ENCODE peak calls at places on chromosomes 1 and 21, in six cellular contexts. M is endothelial cell of umbilical vein, I is right lobe of liver, Q is breast epithelium, R is uterus, X is K562. G is an unnamed sample. For H3K4me1, the result is how much of the 10 kb centered on the place peaks cover.

GRCh38 chr1:202145325-202146140 is 996 bp upstream of the ARL8A start:
- DNase-seq in X (peak), Q (no peak), I (no peak), M (peak), R (no peak), G (no peak)

GRCh38 chr1:114756949-114757454 is 782 bp downstream of the CSDE1 start:
- DNase-seq in R (peak), M (no peak), Q (no peak), X (peak), I (peak), G (peak)

GRCh38 chr1:167518331-167518700 is at the start of gene CD247:
- DNase-seq in M (no peak), Q (no peak), X (no peak), I (no peak), R (no peak), G (peak)

GRCh38 chr1:75969550-75969949 is 37.3 kb upstream of the ASB17 start:
- DNase-seq in Q (no peak), R (no peak), I (no peak), X (no peak), M (no peak), G (no peak)

GRCh38 chr1:37434292-37434907 is 40.0 kb upstream of the ZC3H12A start:
- DNase-seq in M (peak), I (peak), X (peak), Q (no peak), R (peak), G (peak)

GRCh38 chr1:98110674-98111073 is 189.8 kb upstream of the DPYD start:
- DNase-seq in R (no peak), I (no peak), X (no peak), M (no peak), Q (no peak), G (no peak)

GRCh38 chr1:35097224-35097623 is 18.0 kb downstream of the ZMYM1 start:
- DNase-seq in M (peak), R (no peak), Q (no peak), X (no peak), I (no peak), G (no peak)

GRCh38 chr1:30768830-30769718 is 11.5 kb upstream of the LAPTM5 start:
- DNase-seq in Q (no peak), R (no peak), X (peak), I (no peak), M (peak), G (no peak)

GRCh38 chr1:87956072-87956471 is 627.4 kb downstream of the LMO4 start:
- DNase-seq in M (peak), I (no peak), R (peak), Q (no peak), X (no peak), G (no peak)

GRCh38 chr1:228236744-228237143 is 28.9 kb downstream of the OBSCN start:
- DNase-seq in X (peak), Q (no peak), M (peak), R (no peak), I (no peak), G (peak)

GRCh38 chr1:192402571-192402970 is 85.8 kb downstream of the RGS21 start:
- DNase-seq in I (no peak), X (no peak), Q (no peak), M (no peak), R (no peak), G (no peak)

GRCh38 chr1:109113787-109114568 is at the start of gene ELAPOR1:
- DNase-seq in Q (peak), I (peak), R (peak), M (no peak), X (no peak), G (peak)

GRCh38 chr1:201820413-201820812 is 8.5 kb upstream of the IPO9 start:
- DNase-seq in M (no peak), Q (no peak), X (no peak), I (no peak), R (no peak), G (no peak)

GRCh38 chr1:12539705-12540579 is 78.1 kb downstream of the DHRS3 start:
- DNase-seq in M (peak), X (peak), Q (peak), I (peak), R (peak), G (peak)

GRCh38 chr1:86227026-86227425 is 70.5 kb upstream of the COL24A1 start:
- DNase-seq in M (no peak), I (no peak), R (no peak), X (no peak), Q (no peak), G (no peak)

GRCh38 chr21:41188476-41189146 is 20.7 kb downstream of the BACE2 start:
- DNase-seq in X (no peak), I (no peak), R (no peak), Q (no peak), M (no peak), G (no peak)

GRCh38 chr1:97308131-97308530 is 586.5 kb downstream of the PTBP2 start:
- DNase-seq in X (no peak), Q (no peak), I (no peak), R (no peak), M (no peak), G (no peak)

GRCh38 chr1:13775916-13776315 is 75.9 kb downstream of the PRDM2 start:
- DNase-seq in X (no peak), Q (no peak), I (no peak), M (no peak), R (no peak), G (no peak)

GRCh38 chr21:42513151-42513984 is at the start of gene SLC37A1:
- DNase-seq in X (no peak), I (peak), Q (no peak), R (no peak), M (no peak), G (peak)

GRCh38 chr1:201771466-201771865 is 57.5 kb upstream of the IPO9 start:
- DNase-seq in I (no peak), R (no peak), Q (no peak), X (no peak), M (no peak), G (no peak)

GRCh38 chr1:164886101-164886500 is 327.1 kb downstream of the PBX1 start:
- DNase-seq in X (no peak), R (no peak), Q (no peak), I (no peak), M (no peak), G (no peak)

GRCh38 chr1:245953876-245954660 is 553.0 kb downstream of the SMYD3 start:
- DNase-seq in X (no peak), I (no peak), Q (no peak), R (no peak), M (peak), G (peak)

GRCh38 chr1:7403265-7404045 is 367.6 kb upstream of the VAMP3 start:
- DNase-seq in Q (peak), X (no peak), I (no peak), R (no peak), M (no peak), G (no peak)

GRCh38 chr1:86151427-86151826 is 5.1 kb downstream of the COL24A1 start:
- DNase-seq in I (no peak), M (no peak), X (no peak), R (no peak), Q (no peak), G (no peak)

GRCh38 chr1:33586111-33586510 is 113.7 kb downstream of the ZSCAN20 start:
- DNase-seq in X (no peak), R (no peak), M (no peak), I (no peak), Q (no peak), G (no peak)

GRCh38 chr1:56153276-56153675 is 426.1 kb downstream of the PLPP3 start:
- DNase-seq in I (no peak), M (peak), X (no peak), Q (no peak), R (no peak), G (no peak)

GRCh38 chr21:46229923-46230260 is 1.3 kb upstream of the LSS start:
- DNase-seq in I (no peak), R (no peak), Q (no peak), X (no peak), M (no peak), G (no peak)

GRCh38 chr21:46227811-46228344 is 696 bp downstream of the LSS start:
- DNase-seq in R (no peak), I (no peak), X (peak), M (peak), Q (no peak), G (peak)

GRCh38 chr21:46228345-46229051 is at the start of gene LSS:
- DNase-seq in M (peak), Q (peak), X (peak), R (peak), I (peak), G (peak)

GRCh38 chr21:46226920-46227599 is 1.5 kb downstream of the LSS start:
- DNase-seq in Q (no peak), M (no peak), I (peak), R (no peak), X (peak), G (peak)

GRCh38 chr21:46229133-46229922 is 754 bp upstream of the LSS start:
- DNase-seq in Q (no peak), I (no peak), M (peak), R (peak), X (peak), G (no peak)
- TF ChIP-seq POLR2A in Q (no peak), I (no peak), M (no peak), R (no peak), X (peak), G (no peak)

GRCh38 chr1:183038333-183038876 is 15.2 kb downstream of the LAMC1 start:
- DNase-seq in Q (no peak), R (no peak), X (no peak), M (no peak), I (no peak), G (no peak)

GRCh38 chr1:183039330-183039729 is 16.1 kb downstream of the LAMC1 start:
- DNase-seq in I (no peak), R (no peak), M (no peak), Q (no peak), X (no peak), G (no peak)

GRCh38 chr1:183038913-183039312 is 15.7 kb downstream of the LAMC1 start:
- DNase-seq in Q (no peak), X (no peak), I (no peak), M (no peak), R (no peak), G (no peak)

GRCh38 chr1:183040600-183040999 is 17.4 kb downstream of the LAMC1 start:
- DNase-seq in Q (no peak), X (no peak), M (no peak), I (no peak), R (no peak), G (no peak)

GRCh38 chr1:183039985-183040447 is 16.8 kb downstream of the LAMC1 start:
- DNase-seq in Q (no peak), M (peak), X (no peak), R (no peak), I (no peak), G (no peak)
- H3K4me1 ChIP-seq in Q (under half), M (under half), X (under half), R (under half), I (under half), G (under half)

GRCh38 chr1:226733876-226734414 is 5.1 kb downstream of the ITPKB start:
- DNase-seq in X (no peak), R (no peak), I (no peak), Q (no peak), M (no peak), G (no peak)
- H3K4me3 ChIP-seq in X (no peak), R (peak), I (no peak), Q (peak), M (no peak), G (peak)

GRCh38 chr1:8864713-8865397 is 13.6 kb downstream of the ENO1 start:
- DNase-seq in Q (no peak), M (no peak), X (no peak), I (no peak), R (no peak), G (no peak)

GRCh38 chr1:8862528-8862927 is 16.0 kb downstream of the ENO1 start:
- DNase-seq in Q (no peak), X (peak), R (no peak), I (no peak), M (peak), G (no peak)

GRCh38 chr1:8860738-8861516 is 17.6 kb downstream of the ENO1 start:
- DNase-seq in M (no peak), I (no peak), R (no peak), X (no peak), Q (no peak), G (no peak)

GRCh38 chr1:8863712-8864324 is 14.7 kb downstream of the ENO1 start:
- DNase-seq in M (no peak), R (no peak), Q (no peak), I (no peak), X (no peak), G (no peak)

GRCh38 chr1:8863138-8863537 is 15.3 kb downstream of the ENO1 start:
- DNase-seq in X (no peak), R (no peak), M (no peak), I (no peak), Q (no peak), G (no peak)
- TF ChIP-seq POLR2A in X (no peak), R (no peak), M (no peak), I (no peak), Q (no peak), G (no peak)

DNA sequence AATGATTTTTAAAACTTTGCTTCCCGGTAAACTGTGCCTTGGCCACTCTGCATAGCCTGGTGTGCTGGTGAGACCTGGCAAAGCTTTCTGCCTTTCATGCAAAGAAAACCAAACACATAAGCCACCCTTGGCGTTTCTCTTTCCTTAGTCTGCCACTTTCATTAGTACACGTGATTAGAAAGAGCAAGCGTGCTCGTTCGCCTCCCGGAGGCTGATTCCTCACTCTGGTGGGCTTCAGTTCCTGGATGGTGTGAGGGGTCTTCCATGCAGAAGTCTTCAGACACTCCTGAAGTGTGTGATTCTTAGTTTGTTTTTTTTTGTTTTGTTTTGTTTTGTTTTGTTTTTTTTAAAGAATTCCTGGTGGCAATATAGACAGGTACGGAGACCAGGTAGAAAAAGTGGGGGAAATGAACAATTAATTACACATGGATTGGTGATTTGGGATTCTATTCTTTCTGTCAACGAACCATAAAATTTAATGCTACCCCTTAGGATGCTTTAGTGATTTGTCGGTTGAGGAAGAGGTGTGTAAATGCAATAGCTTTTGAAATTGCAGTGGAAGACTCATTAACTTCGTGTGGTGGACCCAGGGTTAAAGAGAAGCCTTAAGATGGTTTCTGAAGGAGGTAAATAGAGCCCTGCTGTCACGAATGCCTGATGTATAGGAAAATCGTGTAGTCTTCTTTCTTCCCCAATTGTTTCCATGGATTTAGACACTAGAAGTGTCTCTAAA is 2.1 kb downstream of the GALNT2 start:
- DNase-seq in R (no peak), M (no peak), I (no peak), Q (no peak), X (peak), G (peak)
- H3K4me1 ChIP-seq in R (under half), M (under half), I (under half), Q (under half), X (under half), G (under half)

GRCh38 chr1:173868266-173869107 is at the start of gene ZBTB37:
- DNase-seq in X (peak), R (no peak), Q (peak), I (peak), M (peak), G (peak)

GRCh38 chr1:173867753-173868265 is at the start of gene GAS5:
- DNase-seq in I (peak), X (peak), Q (peak), M (peak), R (peak), G (peak)

GRCh38 chr1:173867141-173867752 is 542 bp downstream of the GAS5 start:
- DNase-seq in M (no peak), R (peak), X (no peak), Q (no peak), I (no peak), G (no peak)

GRCh38 chr1:173865468-173866164 is 2.2 kb downstream of the GAS5 start:
- DNase-seq in X (peak), I (no peak), R (no peak), M (no peak), Q (no peak), G (no peak)

GRCh38 chr1:173866462-173866861 is 1.3 kb downstream of the GAS5 start:
- DNase-seq in X (peak), I (no peak), R (no peak), Q (no peak), M (no peak), G (no peak)
- H3K4me3 ChIP-seq in X (peak), I (peak), R (no peak), Q (peak), M (peak), G (peak)

DNA sequence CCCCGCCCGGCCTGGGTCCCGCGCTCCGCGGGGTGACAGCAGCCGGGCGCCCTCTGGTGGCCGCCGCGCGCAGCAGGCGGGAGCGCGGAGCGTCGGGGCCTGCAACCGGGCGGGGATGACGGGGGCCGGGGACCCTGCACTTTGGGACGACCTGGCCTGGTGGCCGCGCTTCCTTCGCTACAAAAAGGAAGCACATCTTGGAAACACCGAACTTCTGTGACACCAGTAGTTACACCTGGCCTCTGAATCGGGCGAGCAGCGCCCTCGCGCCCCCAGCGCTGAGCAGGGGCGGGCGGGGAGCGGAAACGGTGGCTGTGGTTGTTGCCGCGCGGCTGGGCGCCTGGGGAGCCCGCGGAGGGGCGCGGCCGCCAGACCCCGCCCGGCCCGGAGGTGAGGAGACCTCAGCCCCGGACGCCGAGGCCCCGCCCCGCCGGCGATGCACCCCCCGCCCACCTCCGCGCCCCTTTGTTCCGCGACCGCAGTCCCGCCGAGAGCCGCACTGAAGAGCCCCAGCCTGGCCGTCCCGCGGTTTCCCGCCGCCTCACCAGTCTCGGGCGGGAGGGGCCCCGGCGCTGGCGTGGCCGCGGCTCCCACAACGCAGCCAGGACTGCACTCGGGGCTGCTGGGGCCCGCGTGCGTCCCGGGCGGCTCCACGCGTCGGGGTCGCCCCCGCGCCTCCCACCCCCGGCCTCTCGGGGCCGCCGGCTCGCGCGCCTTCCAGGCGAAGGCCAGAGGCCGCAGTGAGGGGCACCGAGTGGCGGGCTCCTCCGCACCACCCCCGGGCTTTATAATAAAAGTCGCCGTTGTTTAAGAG is 59.3 kb downstream of the H3-3A start:
- DNase-seq in X (peak), I (peak), M (peak), Q (peak), R (peak), G (peak)
- TF ChIP-seq POLR2A in X (peak), I (no peak), M (no peak), Q (no peak), R (no peak), G (peak)

GRCh38 chr1:231420299-231420958 is 1.7 kb downstream of the EGLN1 start:
- DNase-seq in Q (no peak), M (peak), X (peak), I (no peak), R (no peak), G (no peak)
- H3K4me1 ChIP-seq in Q (under half), M (under half), X (under half), I (under half), R (under half), G (under half)

DNA sequence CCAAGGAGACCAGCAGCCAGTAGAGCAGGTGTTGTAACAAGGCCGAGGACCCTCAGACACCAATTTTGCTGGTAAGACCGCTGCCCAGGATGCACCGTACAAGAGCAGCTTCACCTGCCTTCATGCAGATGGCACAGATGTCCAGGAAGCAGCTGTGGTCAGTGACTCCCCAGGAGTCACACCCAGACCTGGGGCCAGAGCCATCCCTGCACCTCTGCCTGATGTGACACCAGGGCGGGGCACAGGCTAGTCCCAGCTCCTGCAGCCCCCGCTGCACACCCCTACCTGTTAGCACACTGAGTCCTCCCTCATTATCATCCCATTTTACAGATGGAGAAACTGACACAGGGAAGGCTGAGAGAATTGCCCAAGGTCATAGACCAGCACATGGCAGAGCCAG is 16.3 kb upstream of the KCNAB2 start:
- DNase-seq in R (no peak), Q (no peak), M (no peak), X (no peak), I (no peak), G (no peak)
- H3K4me3 ChIP-seq in R (no peak), Q (no peak), M (no peak), X (no peak), I (no peak), G (no peak)

GRCh38 chr1:160205242-160205973 is at the start of gene PEA15:
- DNase-seq in R (peak), M (peak), I (peak), X (peak), Q (peak), G (peak)
- TF ChIP-seq POLR2A in R (peak), M (no peak), I (peak), X (peak), Q (no peak), G (peak)

G was measured in Peyer's patch.